ENCODE peak calls at places on chromosomes 2 and 18, in eight cellular contexts. Z is RWPE1, I is AG04450, A is cardiac muscle cell, S is endothelial cell, T is Calu3, Y is RWPE2, M is HFF-Myc. G is an unnamed sample.

GRCh38 chr2:176092270-176093144 is at the start of gene HOXD13:
- DNase-seq in S (no peak), Y (no peak), M (no peak), A (no peak), Z (no peak), T (no peak), I (no peak), G (no peak)

GRCh38 chr18:56672391-56672790 is 21.2 kb downstream of the WDR7 start:
- DNase-seq in S (peak; percentile 26), A (no peak), I (no peak), Z (no peak), T (no peak), Y (no peak), M (no peak), G (no peak)

GRCh38 chr2:15705310-15705709 is 113.6 kb downstream of the DDX1 start:
- DNase-seq in Z (no peak), I (no peak), T (no peak), Y (no peak), S (no peak), M (no peak), A (no peak), G (no peak)

GRCh38 chr2:213229814-213230213 is 54.5 kb upstream of the SPAG16 start:
- DNase-seq in M (no peak), S (no peak), Y (no peak), I (peak; percentile 65), T (no peak), Z (peak; percentile 5), A (peak; percentile 76), G (no peak)

GRCh38 chr2:235505210-235505741 is 11.4 kb downstream of the AGAP1 start:
- DNase-seq in S (no peak), Y (no peak), A (peak; percentile 16), Z (no peak), M (no peak), T (peak; percentile 39), I (no peak), G (no peak)

GRCh38 chr2:42138163-42139016 is 30.8 kb upstream of the EML4 start:
- DNase-seq in M (peak; percentile 95), Y (no peak), T (peak; percentile 58), A (peak; percentile 99), I (peak; percentile 98), Z (peak; percentile 48), S (no peak), G (no peak)

GRCh38 chr18:54775686-54776085 is 52.6 kb upstream of the RAB27B start:
- DNase-seq in A (peak; percentile 77), M (peak; percentile 42), Y (no peak), I (no peak), S (no peak), Z (peak; percentile 20), T (peak; percentile 73), G (no peak)

GRCh38 chr18:35732652-35733051 is 151.1 kb downstream of the GALNT1 start:
- DNase-seq in Z (no peak), Y (no peak), T (no peak), M (peak; percentile 82), I (peak; percentile 6), A (peak; percentile 42), S (no peak), G (no peak)

GRCh38 chr2:45653584-45653983 is 2.1 kb downstream of the PRKCE start:
- DNase-seq in S (no peak), Z (no peak), Y (no peak), M (no peak), T (no peak), I (no peak), A (peak; percentile 44), G (no peak)

GRCh38 chr18:28159055-28159454 is 17.9 kb downstream of the CDH2 start:
- DNase-seq in S (no peak), Z (no peak), I (no peak), T (no peak), M (no peak), Y (no peak), A (no peak), G (no peak)

GRCh38 chr2:97267411-97268074 is 154.6 kb downstream of the ANKRD36 start:
- DNase-seq in T (no peak), I (no peak), M (no peak), S (no peak), Y (peak; percentile 49), A (no peak), Z (no peak), G (peak; percentile 87)

GRCh38 chr2:143034292-143035074 is 94.7 kb upstream of the ARHGAP15 start:
- DNase-seq in I (peak; percentile 57), T (peak; percentile 56), Y (no peak), A (peak; percentile 85), M (peak; percentile 78), Z (peak; percentile 65), S (peak; percentile 48), G (no peak)

GRCh38 chr2:205868773-205869333 is 186.6 kb downstream of the NRP2 start:
- DNase-seq in M (no peak), Z (no peak), Y (no peak), I (peak; percentile 20), T (no peak), A (peak; percentile 83), S (no peak), G (no peak)

GRCh38 chr2:16321872-16322271 is 343.8 kb downstream of the CYRIA start:
- DNase-seq in Z (no peak), T (peak; percentile 7), S (no peak), Y (no peak), A (no peak), I (no peak), M (no peak), G (no peak)

GRCh38 chr2:213420829-213421385 is 136.6 kb downstream of the SPAG16 start:
- DNase-seq in Y (no peak), I (no peak), S (no peak), M (no peak), A (no peak), Z (no peak), T (no peak), G (no peak)

GRCh38 chr18:41126541-41127235 is 828.3 kb upstream of the PIK3C3 start:
- DNase-seq in Y (no peak), I (no peak), T (no peak), A (peak; percentile 29), M (no peak), S (no peak), Z (no peak), G (no peak)

GRCh38 chr2:232200195-232200594 is 178.4 kb upstream of the ALPP start:
- DNase-seq in S (no peak), I (no peak), M (no peak), Y (no peak), A (no peak), T (no peak), Z (no peak), G (no peak)

DNA sequence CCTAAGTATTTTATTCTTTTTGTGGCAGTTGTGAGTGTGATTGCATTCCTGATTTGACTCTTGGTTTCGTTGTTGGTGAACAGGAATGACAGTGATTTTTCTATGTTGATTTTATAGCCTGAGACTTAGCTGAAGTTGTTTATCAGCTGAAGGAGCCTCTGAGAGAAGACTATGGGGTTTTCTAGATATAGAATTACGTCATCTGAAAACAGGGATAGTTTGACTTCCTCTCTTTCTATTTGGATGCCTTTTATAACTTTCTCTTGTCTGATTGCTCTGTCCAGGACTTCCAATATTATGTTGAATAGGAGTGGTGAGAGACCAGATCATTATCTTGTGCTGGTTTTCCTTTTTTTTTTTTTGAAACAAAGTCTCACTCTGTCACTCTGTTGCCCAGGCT is 18.0 kb upstream of the NOL4 start:
- DNase-seq in Z (no peak), M (no peak), S (no peak), A (no peak), Y (no peak), I (no peak), T (no peak), G (no peak)
- TF ChIP-seq CTCF in Z (no peak), M (no peak), S (no peak), A (no peak), Y (no peak), I (no peak), T (no peak), G (no peak)

GRCh38 chr2:237581751-237582746 is 8.5 kb downstream of the RAB17 start:
- DNase-seq in Z (no peak), M (no peak), I (no peak), A (peak; percentile 95), T (no peak), Y (peak; percentile 27), S (peak; percentile 36), G (no peak)
- TF ChIP-seq CTCF in Z (peak; percentile 39), M (peak; percentile 49), I (peak; percentile 50), A (peak; percentile 53), T (no peak), Y (peak; percentile 31), S (no peak), G (peak; percentile 96)

DNA sequence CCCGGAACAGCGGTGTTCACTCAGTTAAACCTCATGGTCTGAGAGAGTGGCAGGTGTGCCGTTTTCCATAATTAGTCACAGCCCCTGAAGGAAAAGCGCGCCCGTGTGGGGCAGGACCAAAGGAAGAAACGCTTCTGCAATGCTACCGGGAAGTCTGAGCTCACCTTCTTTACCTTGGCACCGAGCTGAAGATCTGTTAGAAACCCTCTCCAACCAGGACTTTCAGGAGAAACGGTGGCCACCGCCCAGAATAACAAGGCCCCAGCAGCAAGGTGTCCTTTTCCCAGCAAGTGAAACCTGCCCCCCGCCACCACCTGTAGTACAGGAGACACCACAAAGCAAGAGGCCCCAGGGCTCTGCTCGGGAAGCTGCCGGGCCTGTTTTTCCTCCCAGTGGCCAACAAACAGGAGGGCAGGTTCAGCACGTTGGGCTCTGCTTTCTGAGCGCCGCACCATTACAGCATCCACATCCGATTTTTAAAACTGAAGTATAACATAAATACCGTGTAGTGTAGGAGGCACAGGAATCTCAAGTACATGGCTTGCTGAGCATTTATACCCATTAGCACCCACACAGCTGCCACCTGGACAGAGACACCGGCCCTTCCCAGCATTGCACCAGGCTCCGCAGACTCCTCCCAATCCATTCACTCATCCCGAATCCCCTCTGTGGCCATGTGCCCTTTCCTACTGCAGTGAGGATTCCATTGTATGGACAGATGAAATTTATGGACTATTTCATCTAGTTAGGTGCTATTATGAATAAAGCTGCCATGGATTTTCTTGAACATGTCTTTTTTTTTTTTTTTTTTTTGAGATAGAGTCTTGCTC is 121.8 kb upstream of the RIOK3 start:
- DNase-seq in A (no peak), S (no peak), I (no peak), M (no peak), Z (peak; percentile 18), T (peak; percentile 81), Y (no peak), G (no peak)
- TF ChIP-seq CTCF in A (no peak), S (no peak), I (no peak), M (no peak), Z (no peak), T (peak; percentile 39), Y (no peak), G (no peak)

DNA sequence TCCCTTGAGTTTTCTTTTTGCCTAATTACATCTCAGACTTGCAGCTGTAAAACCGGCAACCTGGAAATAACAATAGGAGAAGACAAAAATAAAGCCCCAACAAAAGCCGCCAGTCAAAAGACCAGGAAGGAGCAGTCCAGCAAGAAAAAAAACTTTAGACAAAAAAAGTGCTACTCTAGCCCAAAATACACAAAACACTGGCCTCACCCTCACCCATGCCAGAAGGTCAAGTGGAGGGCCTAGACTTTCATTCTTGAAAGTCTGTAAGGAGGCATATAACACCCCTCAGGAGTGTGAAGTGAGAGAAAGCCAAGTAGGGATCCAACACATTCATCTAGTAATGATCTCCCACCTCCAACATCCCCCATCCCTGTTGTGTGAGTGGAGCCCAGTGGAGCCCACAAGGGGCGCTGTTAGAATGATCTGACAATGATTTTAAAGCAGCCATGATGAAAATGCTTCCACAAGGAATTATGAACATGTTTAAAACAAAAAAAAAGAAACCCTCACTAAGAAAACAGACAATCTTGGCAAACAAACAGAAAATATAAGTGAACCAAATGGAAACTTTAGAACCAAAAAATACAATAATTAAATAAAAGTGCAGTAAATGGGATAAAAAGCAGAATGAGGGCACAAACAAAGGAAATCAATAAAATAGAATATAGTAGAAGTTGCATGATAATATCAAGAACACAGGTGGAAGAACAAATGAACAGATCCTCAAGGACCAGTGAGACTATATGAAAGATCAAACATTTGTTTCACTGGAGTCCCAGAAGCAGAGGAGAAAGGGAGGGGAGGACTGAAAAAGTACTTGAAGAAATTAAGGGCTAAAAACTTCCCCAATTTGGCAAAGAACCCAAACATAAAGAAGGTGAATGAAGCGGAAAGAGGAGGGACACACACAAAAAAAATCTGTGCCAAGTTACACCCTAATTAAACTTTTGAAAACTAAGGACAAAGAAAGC is 23.9 kb downstream of the SESTD1 start:
- DNase-seq in Z (no peak), M (no peak), S (no peak), T (peak; percentile 30), A (no peak), I (no peak), Y (no peak), G (no peak)
- TF ChIP-seq CTCF in Z (no peak), M (peak; percentile 28), S (no peak), T (peak; percentile 23), A (no peak), I (no peak), Y (no peak), G (peak; percentile 44)

G was measured in chondrocyte.